ENCODE peak calls at places on chromosomes 16 and 17, in five cellular contexts. Y is pancreas, G is lower lobe of right lung, F is endothelial cell of umbilical vein, J is heart right ventricle. C is an unnamed sample.
A peak's percentile ranks its signal among the peaks of the same experiment; 100 is the strongest.

GRCh38 chr17:72567774-72568173 is 447.0 kb downstream of the SOX9 start:
- DNase-seq in Y (no peak), G (no peak), F (no peak), J (no peak), C (no peak)

GRCh38 chr17:48795444-48796162 is 21.4 kb downstream of the TTLL6 start:
- DNase-seq in Y (no peak), G (no peak), F (no peak), J (no peak), C (no peak)

GRCh38 chr16:82748026-82748425 is 121.3 kb downstream of the CDH13 start:
- DNase-seq in Y (no peak), G (no peak), F (peak; percentile 94), J (peak; percentile 28), C (no peak)

GRCh38 chr16:86566966-86567700 is 504 bp downstream of the FOXC2 start:
- DNase-seq in Y (no peak), G (no peak), F (peak; percentile 68), J (peak; percentile 41), C (peak; percentile 80)

GRCh38 chr17:35241520-35241919 is 1.4 kb upstream of the SLFN5 start:
- DNase-seq in Y (peak; percentile 59), G (no peak), F (no peak), J (no peak), C (no peak)

GRCh38 chr16:86214326-86215232 is 295.7 kb upstream of the FOXF1 start:
- DNase-seq in Y (no peak), G (no peak), F (no peak), J (no peak), C (no peak)

GRCh38 chr16:20167323-20167722 is 93.6 kb upstream of the GPR139 start:
- DNase-seq in Y (no peak), G (no peak), F (no peak), J (no peak), C (no peak)

GRCh38 chr16:85436636-85437160 is 176.4 kb upstream of the GSE1 start:
- DNase-seq in Y (peak; percentile 80), G (no peak), F (no peak), J (no peak), C (no peak)

GRCh38 chr17:80105762-80106161 is 4.4 kb downstream of the GAA start:
- DNase-seq in Y (peak; percentile 58), G (peak; percentile 39), F (no peak), J (no peak), C (peak; percentile 74)

GRCh38 chr16:23145186-23145585 is 4.1 kb downstream of the USP31 start:
- DNase-seq in Y (no peak), G (no peak), F (no peak), J (no peak), C (no peak)

GRCh38 chr17:4232168-4232813 is 31.5 kb downstream of the ANKFY1 start:
- DNase-seq in Y (no peak), G (no peak), F (no peak), J (no peak), C (no peak)

GRCh38 chr17:28279411-28279810 is 39.6 kb upstream of the TMEM97 start:
- DNase-seq in Y (no peak), G (no peak), F (no peak), J (no peak), C (no peak)

GRCh38 chr17:40718904-40719303 is 15.4 kb upstream of the KRT24 start:
- DNase-seq in Y (no peak), G (no peak), F (no peak), J (no peak), C (no peak)

GRCh38 chr17:69533481-69534234 is 119.2 kb downstream of the MAP2K6 start:
- DNase-seq in Y (no peak), G (no peak), F (peak; percentile 66), J (no peak), C (no peak)

GRCh38 chr16:74627506-74628220 is 20.7 kb upstream of the GLG1 start:
- DNase-seq in Y (no peak), G (no peak), F (no peak), J (no peak), C (no peak)

GRCh38 chr17:43627657-43628650 is 33.8 kb downstream of the MEOX1 start:
- DNase-seq in Y (no peak), G (no peak), F (no peak), J (no peak), C (no peak)
- H3K4me1 ChIP-seq in Y (no peaks in the 10 kb centered on the region), G (no peaks in the 10 kb centered on the region), F (peaks cover 7% of the 10 kb centered on the region), J (peaks cover 23% of the 10 kb centered on the region), C (no peaks in the 10 kb centered on the region)

GRCh38 chr17:56432443-56432842 is 161.1 kb upstream of the NOG start:
- DNase-seq in Y (no peak), G (no peak), F (no peak), J (no peak), C (no peak)

GRCh38 chr17:56436142-56436541 is 157.4 kb upstream of the NOG start:
- DNase-seq in Y (no peak), G (no peak), F (no peak), J (no peak), C (no peak)

GRCh38 chr17:56434610-56435009 is 158.9 kb upstream of the NOG start:
- DNase-seq in Y (no peak), G (no peak), F (no peak), J (no peak), C (no peak)

GRCh38 chr17:56426901-56427300 is 166.6 kb upstream of the NOG start:
- DNase-seq in Y (no peak), G (no peak), F (no peak), J (no peak), C (no peak)

DNA sequence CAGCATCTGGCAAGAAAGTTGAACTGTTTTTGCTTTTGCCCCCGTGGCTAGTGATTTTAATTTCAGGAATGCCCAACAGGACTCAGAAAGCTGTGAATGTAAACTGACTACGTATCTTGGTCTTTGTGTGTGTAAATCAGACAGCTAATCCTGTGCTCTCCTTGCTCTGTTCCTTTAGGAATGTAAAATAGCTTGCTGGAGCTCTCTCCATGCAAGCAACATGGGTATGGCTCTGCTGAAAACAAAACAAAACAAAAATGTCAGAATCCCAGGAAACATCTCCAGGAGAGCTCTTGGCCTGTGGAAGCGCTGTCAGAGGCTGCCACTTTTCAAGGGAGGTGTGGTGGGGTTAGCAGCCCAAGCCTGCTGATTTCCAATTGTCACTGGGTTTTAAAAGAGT is 161.8 kb upstream of the NOG start:
- DNase-seq in Y (no peak), G (no peak), F (no peak), J (no peak), C (no peak)
- H3K4me1 ChIP-seq in Y (no peaks in the 10 kb centered on the region), G (no peaks in the 10 kb centered on the region), F (peaks cover 4% of the 10 kb centered on the region), J (no peaks in the 10 kb centered on the region), C (no peaks in the 10 kb centered on the region)

GRCh38 chr17:82527893-82528292 is 8.4 kb downstream of the FOXK2 start:
- DNase-seq in Y (no peak), G (no peak), F (no peak), J (no peak), C (no peak)
- H3K4me1 ChIP-seq in Y (peaks cover 15% of the 10 kb centered on the region), G (peaks cover 72% of the 10 kb centered on the region), F (peaks cover 15% of the 10 kb centered on the region), J (peaks cover 85% of the 10 kb centered on the region), C (peaks cover 36% of the 10 kb centered on the region)

DNA sequence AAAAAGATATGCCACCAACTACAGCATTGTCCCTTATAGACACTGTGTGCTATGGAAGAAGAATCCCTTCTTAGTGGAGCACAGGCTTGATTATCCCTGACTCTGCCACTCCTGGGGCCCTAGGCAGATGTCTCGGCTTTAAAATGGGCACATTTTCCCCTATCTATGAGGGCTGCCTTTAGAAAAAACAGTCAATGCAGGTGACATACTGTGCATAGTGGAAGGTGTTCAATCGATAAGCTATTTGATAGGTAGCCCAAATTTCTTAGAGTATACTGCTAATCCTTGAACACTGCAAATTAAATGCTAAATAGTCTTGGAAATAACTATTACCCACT is 64.4 kb downstream of the PARN start:
- DNase-seq in Y (no peak), G (no peak), F (no peak), J (no peak), C (no peak)
- H3K4me1 ChIP-seq in Y (peaks cover 27% of the 10 kb centered on the region), G (peaks cover 42% of the 10 kb centered on the region), F (peaks cover 17% of the 10 kb centered on the region), J (peaks cover 2% of the 10 kb centered on the region), C (peaks cover 13% of the 10 kb centered on the region)

GRCh38 chr17:17351901-17352781 is 49.0 kb downstream of the NT5M start:
- DNase-seq in Y (no peak), G (no peak), F (peak; percentile 84), J (peak; percentile 71), C (no peak)
- H3K4me1 ChIP-seq in Y (no peaks in the 10 kb centered on the region), G (peaks cover 10% of the 10 kb centered on the region), F (peaks cover 14% of the 10 kb centered on the region), J (peaks cover 23% of the 10 kb centered on the region), C (no peaks in the 10 kb centered on the region)

GRCh38 chr16:57382535-57383275 is 10.4 kb downstream of the CX3CL1 start:
- DNase-seq in Y (no peak), G (no peak), F (no peak), J (no peak), C (no peak)

GRCh38 chr16:57379579-57379978 is 7.3 kb downstream of the CX3CL1 start:
- DNase-seq in Y (no peak), G (no peak), F (no peak), J (no peak), C (peak; percentile 82)

GRCh38 chr16:57381791-57382534 is 9.7 kb downstream of the CX3CL1 start:
- DNase-seq in Y (no peak), G (no peak), F (no peak), J (no peak), C (no peak)

GRCh38 chr16:57383276-57384247 is 11.3 kb downstream of the CX3CL1 start:
- DNase-seq in Y (no peak), G (no peak), F (no peak), J (no peak), C (no peak)

DNA sequence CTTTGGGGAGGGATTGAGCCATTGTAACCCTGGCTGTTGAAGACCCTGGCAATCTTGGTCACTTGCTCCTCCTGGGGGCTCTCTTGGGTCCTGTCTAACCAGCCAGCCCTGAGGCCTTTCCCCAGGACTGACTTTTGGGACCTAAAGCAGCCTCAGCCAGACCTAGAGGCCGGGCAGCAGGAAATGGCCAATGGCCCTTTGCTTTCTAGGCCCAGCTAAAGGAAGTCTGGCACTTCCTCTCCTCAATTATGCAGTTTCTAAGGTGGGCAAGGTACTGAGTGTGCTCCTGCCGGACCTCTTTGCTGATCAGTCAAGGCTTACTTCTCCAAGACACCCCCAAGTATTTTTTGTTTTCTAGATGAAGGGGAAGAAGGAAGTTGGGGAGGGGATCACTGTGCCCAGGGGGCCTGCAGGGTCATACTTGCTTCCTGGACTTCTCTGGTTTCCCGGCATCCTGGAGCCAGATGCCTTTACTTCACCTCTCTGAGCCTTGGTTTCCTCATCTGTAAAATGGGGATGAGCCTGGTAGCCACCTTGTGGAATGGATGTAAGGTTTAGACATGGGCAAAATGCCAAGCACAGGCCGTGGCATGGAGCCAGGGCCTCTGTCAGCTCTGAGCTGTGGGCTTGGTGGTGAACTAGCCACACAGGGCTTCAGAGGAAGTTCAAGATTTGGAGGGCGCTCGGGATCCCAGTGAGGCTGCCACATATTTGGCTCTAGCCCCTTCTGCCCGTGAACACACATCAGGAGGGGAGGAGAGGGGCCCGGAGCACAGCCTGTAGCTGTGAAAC is 8.6 kb downstream of the CX3CL1 start:
- DNase-seq in Y (peak; percentile 68), G (no peak), F (peak; percentile 68), J (peak; percentile 59), C (no peak)
- H3K4me1 ChIP-seq in Y (no peaks in the 10 kb centered on the region), G (peaks cover 49% of the 10 kb centered on the region), F (peaks cover 12% of the 10 kb centered on the region), J (peaks cover 47% of the 10 kb centered on the region), C (peaks cover 15% of the 10 kb centered on the region)

GRCh38 chr17:55440391-55440790 is 18.8 kb upstream of the MMD start:
- DNase-seq in Y (no peak), G (no peak), F (no peak), J (no peak), C (no peak)
- H3K4me1 ChIP-seq in Y (no peaks in the 10 kb centered on the region), G (peaks cover 13% of the 10 kb centered on the region), F (peaks cover 6% of the 10 kb centered on the region), J (no peaks in the 10 kb centered on the region), C (peaks cover 7% of the 10 kb centered on the region)

GRCh38 chr16:2462031-2462866 is 2.3 kb downstream of the TEDC2 start:
- DNase-seq in Y (peak; percentile 48), G (peak; percentile 39), F (no peak), J (no peak), C (peak; percentile 69)
- H3K4me1 ChIP-seq in Y (no peaks in the 10 kb centered on the region), G (peaks cover 16% of the 10 kb centered on the region), F (peaks cover 10% of the 10 kb centered on the region), J (peaks cover 14% of the 10 kb centered on the region), C (peaks cover 6% of the 10 kb centered on the region)

GRCh38 chr17:17713839-17714238 is 32.6 kb downstream of the RAI1 start:
- DNase-seq in Y (no peak), G (peak; percentile 66), F (no peak), J (no peak), C (peak; percentile 92)
- H3K4me1 ChIP-seq in Y (peaks cover 13% of the 10 kb centered on the region), G (peaks cover 53% of the 10 kb centered on the region), F (peaks cover 33% of the 10 kb centered on the region), J (peaks cover 46% of the 10 kb centered on the region), C (peaks cover 31% of the 10 kb centered on the region)